ENCODE peak calls at places on chromosome 20, in six cellular contexts. D, J, M, Y, T and W are unnamed samples.

GRCh38 chr20:31906001-31906400 is 35.6 kb downstream of the TTLL9 start:
- DNase-seq in D (no peak), J (no peak), M (no peak), Y (no peak), T (no peak), W (no peak)

GRCh38 chr20:5920581-5920980 is 29.8 kb downstream of the TRMT6 start:
- DNase-seq in D (no peak), J (no peak), M (no peak), Y (no peak), T (no peak), W (no peak)

GRCh38 chr20:51562334-51563140 is 20.0 kb upstream of the NFATC2 start:
- DNase-seq in D (peak), J (peak), M (no peak), Y (peak), T (no peak), W (peak)

GRCh38 chr20:61118429-61119224 is 133.4 kb upstream of the CDH4 start:
- DNase-seq in D (no peak), J (no peak), M (no peak), Y (peak), T (no peak), W (no peak)

GRCh38 chr20:46833360-46833759 is 61.3 kb upstream of the EYA2 start:
- DNase-seq in D (no peak), J (no peak), M (no peak), Y (no peak), T (no peak), W (no peak)

GRCh38 chr20:36271639-36272546 is 34.2 kb upstream of the DLGAP4 start:
- DNase-seq in D (no peak), J (no peak), M (no peak), Y (no peak), T (no peak), W (no peak)

GRCh38 chr20:48338717-48339116 is 489.1 kb downstream of the PREX1 start:
- DNase-seq in D (no peak), J (peak), M (no peak), Y (peak), T (no peak), W (no peak)

GRCh38 chr20:53493201-53493908 is 100.3 kb downstream of the ZNF217 start:
- DNase-seq in D (no peak), J (no peak), M (no peak), Y (peak), T (no peak), W (no peak)

GRCh38 chr20:62670156-62670555 is 27.9 kb downstream of the SLCO4A1 start:
- DNase-seq in D (no peak), J (no peak), M (no peak), Y (no peak), T (no peak), W (no peak)

GRCh38 chr20:11919046-11919445 is 1.4 kb downstream of the BTBD3 start:
- DNase-seq in D (no peak), J (peak), M (no peak), Y (peak), T (no peak), W (no peak)

GRCh38 chr20:55469074-55469473 is 536.2 kb downstream of the CBLN4 start:
- DNase-seq in D (no peak), J (no peak), M (no peak), Y (no peak), T (no peak), W (no peak)

GRCh38 chr20:16701296-16701695 is 28.5 kb upstream of the SNRPB2 start:
- DNase-seq in D (no peak), J (peak), M (no peak), Y (no peak), T (peak), W (no peak)

GRCh38 chr20:11098888-11099287 is 425.1 kb upstream of the JAG1 start:
- DNase-seq in D (no peak), J (no peak), M (no peak), Y (no peak), T (no peak), W (no peak)

GRCh38 chr20:16575390-16576140 is 2.3 kb upstream of the KIF16B start:
- DNase-seq in D (no peak), J (no peak), M (no peak), Y (no peak), T (no peak), W (peak)

GRCh38 chr20:5696011-5696559 is 54.1 kb upstream of the SHLD1 start:
- DNase-seq in D (no peak), J (peak), M (no peak), Y (peak), T (no peak), W (no peak)

GRCh38 chr20:48841861-48842529 is 14.2 kb upstream of the PREX1 start:
- DNase-seq in D (no peak), J (peak), M (no peak), Y (peak), T (no peak), W (no peak)

GRCh38 chr20:64222273-64222672 is 33.3 kb upstream of the PCMTD2 start:
- DNase-seq in D (no peak), J (peak), M (no peak), Y (no peak), T (no peak), W (no peak)

GRCh38 chr20:21781446-21782075 is 76.1 kb downstream of the PAX1 start:
- DNase-seq in D (no peak), J (no peak), M (no peak), Y (no peak), T (no peak), W (no peak)

GRCh38 chr20:35715611-35716010 is 16.4 kb downstream of the ROMO1 start:
- DNase-seq in D (no peak), J (no peak), M (no peak), Y (no peak), T (no peak), W (no peak)

GRCh38 chr20:4369798-4370124 is 351.9 kb upstream of the PRND start:
- DNase-seq in D (no peak), J (no peak), M (no peak), Y (no peak), T (no peak), W (no peak)

GRCh38 chr20:2314759-2315439 is 19.1 kb downstream of the TGM3 start:
- DNase-seq in D (no peak), J (peak), M (no peak), Y (peak), T (no peak), W (no peak)

GRCh38 chr20:3046677-3047462 is 1.0 kb downstream of the MRPS26 start:
- DNase-seq in D (peak), J (peak), M (no peak), Y (no peak), T (no peak), W (peak)

GRCh38 chr20:5364997-5365597 is 48.3 kb upstream of the PROKR2 start:
- DNase-seq in D (no peak), J (peak), M (no peak), Y (no peak), T (no peak), W (no peak)

GRCh38 chr20:18103497-18103896 is 34.2 kb upstream of the KAT14 start:
- DNase-seq in D (no peak), J (no peak), M (no peak), Y (no peak), T (no peak), W (no peak)

GRCh38 chr20:62387993-62388635 is 1.2 kb downstream of the RPS21 start:
- DNase-seq in D (no peak), J (no peak), M (no peak), Y (no peak), T (no peak), W (no peak)

GRCh38 chr20:49846206-49846807 is 33.7 kb downstream of the SLC9A8 start:
- DNase-seq in D (no peak), J (peak), M (peak), Y (peak), T (peak), W (no peak)

GRCh38 chr20:57896017-57896416 is 186.2 kb upstream of the PMEPA1 start:
- DNase-seq in D (no peak), J (no peak), M (no peak), Y (no peak), T (no peak), W (no peak)

GRCh38 chr20:53776858-53777257 is 183.2 kb upstream of the ZNF217 start:
- DNase-seq in D (no peak), J (no peak), M (no peak), Y (no peak), T (no peak), W (no peak)

GRCh38 chr20:48635361-48635760 is 192.4 kb downstream of the PREX1 start:
- DNase-seq in D (no peak), J (no peak), M (no peak), Y (no peak), T (no peak), W (no peak)

GRCh38 chr20:44552950-44553908 is 29.1 kb upstream of the PKIG start:
- DNase-seq in D (no peak), J (peak), M (no peak), Y (peak), T (no peak), W (no peak)

GRCh38 chr20:35238170-35238569 is 11.7 kb downstream of the MMP24 start:
- DNase-seq in D (no peak), J (no peak), M (no peak), Y (no peak), T (no peak), W (no peak)

GRCh38 chr20:25013478-25014380 is 21.2 kb upstream of the APMAP start:
- DNase-seq in D (no peak), J (no peak), M (no peak), Y (no peak), T (no peak), W (no peak)

GRCh38 chr20:32999603-33000250 is 4.5 kb downstream of the SUN5 start:
- DNase-seq in D (no peak), J (peak), M (no peak), Y (no peak), T (no peak), W (no peak)

GRCh38 chr20:49957487-49957938 is 21.3 kb downstream of the RNF114 start:
- DNase-seq in D (no peak), J (no peak), M (no peak), Y (no peak), T (no peak), W (no peak)

GRCh38 chr20:20276806-20277530 is 90.9 kb upstream of the INSM1 start:
- DNase-seq in D (no peak), J (no peak), M (no peak), Y (no peak), T (no peak), W (no peak)

GRCh38 chr20:1813101-1813529 is 82.1 kb upstream of the SIRPA start:
- DNase-seq in D (no peak), J (peak), M (no peak), Y (peak), T (no peak), W (no peak)

GRCh38 chr20:63047946-63048345 is 41.2 kb upstream of the BHLHE23 start:
- DNase-seq in D (no peak), J (no peak), M (no peak), Y (no peak), T (no peak), W (no peak)

GRCh38 chr20:50151034-50151743 is 2.3 kb downstream of the PEDS1 start:
- DNase-seq in D (no peak), J (no peak), M (no peak), Y (no peak), T (no peak), W (no peak)